ENCODE peak calls at places on chromosomes 3 and 15, in ten cellular contexts. Q is NB4, S is A549, Z is uterus, C is IMR-90, J is thyroid gland, L is K562, G is heart left ventricle, K is tibial nerve, U is ovary. H is an unnamed sample.

GRCh38 chr3:146550743-146551510 is 6.5 kb upstream of the PLSCR1 start:
- DNase-seq in G (no peak), Q (peak; percentile 34), L (peak; percentile 26), C (peak; percentile 96), U (no peak), J (no peak), Z (no peak), S (peak; percentile 7), K (no peak), H (no peak)

GRCh38 chr15:68464451-68465090 is 32.6 kb upstream of the ITGA11 start:
- DNase-seq in Q (no peak), L (no peak), C (peak; percentile 35), S (no peak), K (no peak), Z (no peak), G (no peak), J (no peak), U (no peak), H (no peak)

GRCh38 chr3:21390856-21391255 is 360.2 kb downstream of the ZNF385D start:
- DNase-seq in U (no peak), Z (no peak), S (no peak), Q (no peak), C (no peak), L (no peak), J (no peak), K (no peak), G (no peak), H (no peak)

GRCh38 chr15:85125056-85125661 is 143.5 kb downstream of the PDE8A start:
- DNase-seq in J (no peak), C (peak; percentile 57), Q (no peak), K (no peak), U (no peak), Z (no peak), G (no peak), L (no peak), S (no peak), H (no peak)

GRCh38 chr15:59703979-59704796 is 15.1 kb upstream of the BNIP2 start:
- DNase-seq in L (no peak), G (no peak), J (no peak), Q (no peak), S (no peak), C (no peak), Z (no peak), K (no peak), U (no peak), H (no peak)

GRCh38 chr3:30607032-30607833 is 832 bp downstream of the TGFBR2 start:
- DNase-seq in Q (peak; percentile 85), U (peak; percentile 67), Z (peak; percentile 76), L (peak; percentile 24), K (peak; percentile 66), S (no peak), G (peak; percentile 85), J (peak; percentile 68), C (no peak), H (peak; percentile 66)

GRCh38 chr3:4907050-4907449 is 72.2 kb upstream of the BHLHE40 start:
- DNase-seq in L (no peak), C (no peak), J (no peak), G (no peak), U (no peak), K (no peak), Q (no peak), S (no peak), Z (no peak), H (no peak)

GRCh38 chr3:156509209-156510174 is 45.4 kb downstream of the SSR3 start:
- DNase-seq in K (peak; percentile 25), U (no peak), L (peak; percentile 57), Q (peak; percentile 59), J (no peak), G (no peak), C (peak; percentile 66), Z (no peak), S (peak; percentile 63), H (peak; percentile 60)

DNA sequence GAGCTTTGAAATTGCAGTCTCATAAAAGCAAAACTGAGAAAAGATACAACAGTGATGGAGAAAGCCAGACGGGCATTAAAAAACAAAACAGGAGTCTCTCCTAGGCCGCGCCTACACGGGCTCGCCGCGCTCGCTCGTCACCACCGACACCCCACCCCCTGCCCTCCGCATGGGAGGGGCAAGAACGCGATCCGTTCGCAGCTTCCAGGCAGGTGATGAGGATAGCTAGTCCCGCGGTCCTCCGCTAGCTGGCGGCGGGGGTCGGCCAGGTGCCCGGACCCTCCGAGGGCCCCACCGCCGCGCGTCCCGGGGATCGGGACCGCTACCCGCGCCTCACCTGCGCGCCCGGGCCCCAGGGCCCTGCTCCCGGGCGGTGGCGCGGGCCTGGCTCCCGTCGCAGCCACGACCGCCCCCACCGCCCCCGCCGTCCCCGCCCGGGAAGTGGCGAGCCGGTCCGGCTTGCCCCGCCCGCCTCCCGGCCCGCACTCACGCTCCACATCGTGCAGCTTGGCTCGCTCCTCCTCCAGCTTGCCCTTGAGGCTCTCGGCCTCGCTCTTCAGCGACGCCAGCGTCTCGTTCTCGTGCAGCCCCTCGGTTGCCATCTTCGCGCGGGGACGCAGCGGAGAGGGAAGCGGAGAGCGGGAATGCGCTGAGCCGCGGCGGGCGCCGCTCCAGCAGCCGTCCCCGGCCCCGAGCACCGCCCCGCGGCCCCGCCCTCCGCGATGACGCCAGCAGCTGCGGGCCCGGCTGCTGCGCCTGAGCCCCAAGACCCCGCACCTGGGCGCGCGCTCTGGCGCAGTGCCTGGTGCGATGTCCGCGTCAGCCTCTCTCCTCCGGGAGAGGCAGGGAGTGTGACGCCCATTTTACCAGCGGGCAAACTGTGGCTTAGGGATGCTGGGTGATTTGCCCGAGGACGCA is 11.7 kb downstream of the GNB5 start:
- DNase-seq in J (peak; percentile 89), G (peak; percentile 72), K (peak; percentile 62), C (peak; percentile 70), Z (peak; percentile 90), S (peak; percentile 98), U (peak; percentile 91), Q (peak; percentile 83), L (peak; percentile 70), H (peak; percentile 67)
- TF ChIP-seq POLR2A in J (peak; percentile 81), G (no peak), K (peak; percentile 32), C (peak; percentile 60), Z (peak; percentile 74), S (peak; percentile 90), U (peak; percentile 85), Q (peak; percentile 52), L (no peak), H (no peak)

GRCh38 chr15:35545825-35546580 is at the start of gene DPH6:
- DNase-seq in U (peak; percentile 90), G (peak; percentile 93), Q (peak; percentile 90), C (peak; percentile 79), K (peak; percentile 68), Z (peak; percentile 81), S (peak; percentile 14), J (peak; percentile 83), L (peak; percentile 90), H (peak; percentile 91)
- TF ChIP-seq POLR2A in U (peak; percentile 68), G (no peak), Q (peak; percentile 80), C (peak; percentile 79), K (peak; percentile 74), Z (no peak), S (peak; percentile 50), J (peak; percentile 78), L (peak; percentile 90), H (peak; percentile 94)

GRCh38 chr3:41961750-41962679 is at the start of gene ULK4:
- DNase-seq in C (peak; percentile 100), U (peak; percentile 97), L (peak; percentile 99), S (peak; percentile 78), G (peak; percentile 98), Z (peak; percentile 97), J (peak; percentile 98), K (peak; percentile 93), Q (peak; percentile 100), H (peak; percentile 98)
- TF ChIP-seq POLR2A in C (peak; percentile 74), U (peak; percentile 53), L (peak; percentile 56), S (peak; percentile 37), G (no peak), Z (no peak), J (peak; percentile 75), K (peak; percentile 40), Q (peak; percentile 56), H (peak; percentile 64)

GRCh38 chr15:64892850-64893403 is 18.8 kb upstream of the ANKDD1A start:
- DNase-seq in L (no peak), G (no peak), Q (peak; percentile 90), S (no peak), K (no peak), Z (no peak), C (no peak), U (no peak), J (no peak), H (no peak)

GRCh38 chr15:64896371-64897069 is 15.2 kb upstream of the ANKDD1A start:
- DNase-seq in Z (no peak), C (no peak), Q (no peak), J (no peak), L (no peak), U (no peak), G (no peak), K (no peak), S (no peak), H (no peak)

GRCh38 chr15:64893481-64894394 is 18.0 kb upstream of the ANKDD1A start:
- DNase-seq in J (peak; percentile 91), L (peak; percentile 88), C (peak; percentile 93), K (peak; percentile 88), S (no peak), U (peak; percentile 89), Q (peak; percentile 100), Z (peak; percentile 96), G (peak; percentile 96), H (peak; percentile 93)

GRCh38 chr15:64895285-64896065 is 16.2 kb upstream of the ANKDD1A start:
- DNase-seq in K (no peak), C (peak; percentile 65), Z (no peak), L (peak; percentile 28), S (no peak), J (no peak), G (peak; percentile 50), U (no peak), Q (peak; percentile 86), H (peak; percentile 70)

DNA sequence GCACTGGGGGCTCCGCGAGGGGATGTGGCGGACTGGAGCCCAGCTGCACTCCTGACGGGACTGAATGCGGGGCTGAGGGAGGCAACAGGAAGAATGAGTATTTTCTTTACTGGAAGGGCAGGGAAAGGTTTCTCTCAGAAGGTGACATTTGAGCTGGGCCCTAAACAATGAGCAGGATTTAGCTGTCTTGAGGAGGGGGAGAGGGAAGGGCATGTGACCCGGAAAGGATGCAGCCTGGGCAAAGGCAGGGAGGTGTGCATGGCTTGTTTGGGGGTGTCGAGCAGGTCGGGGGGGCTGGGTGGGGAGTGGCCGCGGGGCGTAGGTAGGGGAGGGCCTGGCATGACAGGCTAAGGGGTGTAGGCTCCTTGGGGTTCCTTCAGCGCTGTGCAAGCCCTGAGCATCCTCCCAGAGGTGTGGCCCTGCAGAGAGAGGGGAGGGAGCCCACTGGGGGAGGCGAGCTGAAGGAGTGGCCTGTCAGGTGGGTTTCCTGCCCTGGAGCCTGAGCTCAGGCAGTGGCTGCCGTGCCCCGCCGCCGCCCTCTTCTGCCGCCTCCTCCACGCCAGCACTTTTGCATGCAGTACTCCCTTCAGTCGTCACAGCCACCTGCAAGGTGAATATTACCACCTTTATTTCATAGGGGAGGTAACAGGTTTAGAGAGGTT is 17.2 kb upstream of the ANKDD1A start:
- DNase-seq in J (no peak), L (no peak), Z (no peak), S (no peak), Q (peak; percentile 53), G (peak; percentile 48), C (no peak), K (no peak), U (no peak), H (peak; percentile 47)
- TF ChIP-seq POLR2A in J (no peak), L (no peak), Z (no peak), S (no peak), Q (no peak), G (no peak), C (no peak), K (no peak), U (no peak), H (no peak)